ENCODE peak calls at places on chromosomes 7 and 10, in five cellular contexts. E is EH, O is kidney glomerular epithelial cell, A is Calu3, G is psoas muscle. M is an unnamed sample.

GRCh38 chr7:1939434-1940401 is 269.6 kb downstream of the ELFN1 start:
- DNase-seq in E (peak), O (no peak), A (no peak), G (peak), M (peak)

GRCh38 chr10:37855691-37856090 is 1.7 kb downstream of the ZNF248 start:
- DNase-seq in E (no peak), O (no peak), A (no peak), G (no peak), M (no peak)

GRCh38 chr7:55140221-55140980 is 121.6 kb downstream of the EGFR start:
- DNase-seq in E (peak), O (peak), A (no peak), G (no peak), M (no peak)

GRCh38 chr7:101989101-101989500 is 171.7 kb downstream of the CUX1 start:
- DNase-seq in E (no peak), O (no peak), A (no peak), G (no peak), M (no peak)

GRCh38 chr10:77016278-77016815 is 621.3 kb downstream of the KCNMA1 start:
- DNase-seq in E (no peak), O (no peak), A (no peak), G (no peak), M (no peak)

GRCh38 chr7:98559958-98560357 is 57.1 kb upstream of the NPTX2 start:
- DNase-seq in E (no peak), O (no peak), A (no peak), G (no peak), M (no peak)

GRCh38 chr10:69180525-69181204 is 631 bp downstream of the SUPV3L1 start:
- DNase-seq in E (peak), O (no peak), A (no peak), G (no peak), M (no peak)

GRCh38 chr7:131555565-131556054 is 818 bp downstream of the PODXL start:
- DNase-seq in E (no peak), O (no peak), A (no peak), G (no peak), M (no peak)

GRCh38 chr10:86300399-86300925 is 66.1 kb downstream of the GRID1 start:
- DNase-seq in E (no peak), O (no peak), A (no peak), G (no peak), M (peak)

GRCh38 chr7:54995631-54996340 is 23.0 kb upstream of the EGFR start:
- DNase-seq in E (peak), O (peak), A (peak), G (no peak), M (no peak)

GRCh38 chr7:18866359-18867036 is 250.9 kb downstream of the TWIST1 start:
- DNase-seq in E (peak), O (peak), A (peak), G (peak), M (no peak)

GRCh38 chr10:123642293-123642692 is 23.9 kb upstream of the GPR26 start:
- DNase-seq in E (no peak), O (no peak), A (no peak), G (no peak), M (peak)

GRCh38 chr10:33337335-33337854 is 2.9 kb upstream of the NRP1 start:
- DNase-seq in E (peak), O (peak), A (peak), G (no peak), M (no peak)

GRCh38 chr7:72706521-72706920 is 121.5 kb downstream of the TYW1B start:
- DNase-seq in E (peak), O (no peak), A (no peak), G (no peak), M (no peak)

GRCh38 chr7:120553497-120553896 is 280.5 kb downstream of the KCND2 start:
- DNase-seq in E (no peak), O (no peak), A (no peak), G (no peak), M (no peak)

GRCh38 chr10:117535045-117535751 is 7.3 kb upstream of the EMX2 start:
- DNase-seq in E (no peak), O (no peak), A (no peak), G (peak), M (no peak)

GRCh38 chr7:6398943-6399342 is 48.8 kb downstream of the DAGLB start:
- DNase-seq in E (no peak), O (peak), A (no peak), G (no peak), M (no peak)

GRCh38 chr7:139586286-139586685 is 62.8 kb downstream of the CLEC2L start:
- DNase-seq in E (no peak), O (no peak), A (no peak), G (no peak), M (no peak)

GRCh38 chr7:108071551-108071950 is 58.6 kb downstream of the LAMB4 start:
- DNase-seq in E (no peak), O (no peak), A (no peak), G (no peak), M (no peak)

GRCh38 chr10:77887631-77888355 is 38.8 kb downstream of the DLG5 start:
- DNase-seq in E (peak), O (no peak), A (no peak), G (no peak), M (no peak)

GRCh38 chr7:148700693-148701092 is 2.0 kb downstream of the CUL1 start:
- DNase-seq in E (peak), O (peak), A (peak), G (no peak), M (no peak)

M was measured in right lobe of liver.